ENCODE peak calls at places on chromosomes 11 and 22, in seven cellular contexts. P is left ventricle myocardium inferior; L is fibroblast of the aortic adventitia; M is psoas muscle; J is CD4-positive, CD25-positive, alpha-beta regulatory T cell; F is CD8-positive, alpha-beta memory T cell; Z is heart right ventricle. K is an unnamed sample.

GRCh38 chr11:61065955-61066638 is 36.2 kb upstream of the CD5 start:
- DNase-seq in P (no peak), L (no peak), M (no peak), J (peak), F (no peak), Z (no peak), K (no peak)

GRCh38 chr11:88340366-88340930 is 2.9 kb upstream of the CTSC start:
- DNase-seq in P (no peak), L (peak), M (no peak), J (no peak), F (no peak), Z (no peak), K (no peak)

GRCh38 chr22:42180349-42180842 is 49.8 kb upstream of the CYP2D6 start:
- DNase-seq in P (no peak), L (peak), M (no peak), J (peak), F (peak), Z (peak), K (no peak)

GRCh38 chr11:132770802-132771545 is 761.3 kb downstream of the OPCML start:
- DNase-seq in P (no peak), L (no peak), M (no peak), J (no peak), F (no peak), Z (peak), K (no peak)

GRCh38 chr11:2709429-2709828 is 9.6 kb upstream of the KCNQ1OT1 start:
- DNase-seq in P (no peak), L (peak), M (no peak), J (no peak), F (no peak), Z (no peak), K (no peak)

GRCh38 chr11:58075781-58076180 is 45.0 kb downstream of the OR6Q1 start:
- DNase-seq in P (no peak), L (no peak), M (no peak), J (no peak), F (no peak), Z (no peak), K (peak)

GRCh38 chr11:128515766-128516466 is 71.4 kb downstream of the ETS1 start:
- DNase-seq in P (no peak), L (no peak), M (no peak), J (peak), F (no peak), Z (no peak), K (no peak)

GRCh38 chr11:11396290-11397042 is 43.4 kb upstream of the CSNK2A3 start:
- DNase-seq in P (no peak), L (peak), M (no peak), J (no peak), F (no peak), Z (no peak), K (no peak)

GRCh38 chr22:46462726-46463371 is 74.6 kb downstream of the CELSR1 start:
- DNase-seq in P (no peak), L (no peak), M (no peak), J (no peak), F (no peak), Z (no peak), K (no peak)

GRCh38 chr11:116312560-116313340 is 460.0 kb downstream of the BUD13 start:
- DNase-seq in P (peak), L (peak), M (peak), J (no peak), F (no peak), Z (peak), K (peak)

GRCh38 chr11:125550780-125551179 is 18.5 kb upstream of the EI24 start:
- DNase-seq in P (no peak), L (no peak), M (no peak), J (no peak), F (no peak), Z (no peak), K (no peak)

GRCh38 chr11:46972821-46973220 is 36.3 kb downstream of the CSTPP1 start:
- DNase-seq in P (no peak), L (no peak), M (no peak), J (no peak), F (no peak), Z (no peak), K (no peak)

GRCh38 chr22:18044548-18045271 is 20.3 kb upstream of the MICAL3 start:
- DNase-seq in P (peak), L (peak), M (peak), J (no peak), F (no peak), Z (peak), K (no peak)

GRCh38 chr11:408154-409007 is 6.4 kb downstream of the SIGIRR start:
- DNase-seq in P (no peak), L (no peak), M (no peak), J (no peak), F (no peak), Z (no peak), K (no peak)

GRCh38 chr11:10567466-10567865 is 999 bp downstream of the LYVE1 start:
- DNase-seq in P (no peak), L (no peak), M (no peak), J (no peak), F (no peak), Z (no peak), K (no peak)

GRCh38 chr11:26675233-26675928 is 46.5 kb downstream of the SLC5A12 start:
- DNase-seq in P (no peak), L (no peak), M (no peak), J (no peak), F (no peak), Z (no peak), K (no peak)

GRCh38 chr11:76629133-76629852 is 41.3 kb downstream of the LRRC32 start:
- DNase-seq in P (peak), L (peak), M (peak), J (peak), F (no peak), Z (peak), K (no peak)

GRCh38 chr11:120805960-120806555 is 217.8 kb upstream of the TBCEL start:
- DNase-seq in P (no peak), L (no peak), M (no peak), J (no peak), F (no peak), Z (no peak), K (no peak)

GRCh38 chr11:10628506-10629236 is 60.2 kb upstream of the LYVE1 start:
- DNase-seq in P (no peak), L (no peak), M (no peak), J (peak), F (no peak), Z (no peak), K (no peak)

GRCh38 chr11:22769081-22769480 is 60.5 kb downstream of the SVIP start:
- DNase-seq in P (no peak), L (no peak), M (no peak), J (no peak), F (no peak), Z (no peak), K (no peak)

GRCh38 chr22:42376721-42377177 is 55.5 kb downstream of the NFAM1 start:
- DNase-seq in P (peak), L (peak), M (peak), J (no peak), F (no peak), Z (peak), K (no peak)

GRCh38 chr11:102831128-102831708 is 12.2 kb downstream of the MMP3 start:
- DNase-seq in P (no peak), L (peak), M (peak), J (no peak), F (no peak), Z (no peak), K (no peak)

GRCh38 chr11:113167599-113167998 is 146.8 kb upstream of the TTC12 start:
- DNase-seq in P (peak), L (no peak), M (no peak), J (no peak), F (no peak), Z (peak), K (no peak)

GRCh38 chr22:45334068-45334467 is 24.3 kb downstream of the FAM118A start:
- DNase-seq in P (no peak), L (peak), M (no peak), J (no peak), F (no peak), Z (no peak), K (no peak)

GRCh38 chr11:93541884-93542752 is 1.1 kb downstream of the SMCO4 start:
- DNase-seq in P (peak), L (peak), M (no peak), J (peak), F (peak), Z (peak), K (no peak)

DNA sequence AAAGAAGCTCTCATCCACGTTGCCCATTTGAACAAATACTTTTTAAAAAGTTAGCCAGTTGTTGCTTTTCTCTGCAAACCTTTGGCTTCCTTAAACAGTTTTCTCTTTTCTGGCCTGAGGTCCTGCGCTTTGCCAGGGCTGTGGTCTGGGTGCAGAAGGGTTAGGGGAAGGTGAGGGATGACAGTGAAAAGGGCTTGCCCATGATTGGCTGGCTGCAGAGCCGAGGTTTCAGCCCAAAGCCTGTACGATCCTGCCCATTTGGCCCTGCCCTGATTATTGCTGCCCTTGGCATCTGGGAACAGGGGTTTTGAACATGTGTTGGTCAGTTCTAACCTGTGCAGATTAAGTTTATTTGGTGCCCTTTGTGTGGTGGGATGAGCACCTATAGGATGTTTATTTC is 1.5 kb downstream of the INCENP start:
- DNase-seq in P (no peak), L (no peak), M (no peak), J (no peak), F (no peak), Z (no peak), K (no peak)
- H3K4me3 ChIP-seq in P (peak), L (peak), M (peak), J (peak), F (no peak), Z (peak), K (peak)

GRCh38 chr22:24697141-24697540 is 77.4 kb downstream of the PIWIL3 start:
- DNase-seq in P (no peak), L (no peak), M (no peak), J (no peak), F (no peak), Z (no peak), K (no peak)

GRCh38 chr22:24696551-24697001 is 77.9 kb downstream of the PIWIL3 start:
- DNase-seq in P (no peak), L (no peak), M (no peak), J (no peak), F (no peak), Z (no peak), K (no peak)

GRCh38 chr22:24695958-24696511 is 78.5 kb downstream of the PIWIL3 start:
- DNase-seq in P (peak), L (no peak), M (no peak), J (no peak), F (no peak), Z (peak), K (no peak)

GRCh38 chr22:24693359-24693758 is 81.2 kb downstream of the PIWIL3 start:
- DNase-seq in P (no peak), L (no peak), M (no peak), J (no peak), F (no peak), Z (no peak), K (no peak)

DNA sequence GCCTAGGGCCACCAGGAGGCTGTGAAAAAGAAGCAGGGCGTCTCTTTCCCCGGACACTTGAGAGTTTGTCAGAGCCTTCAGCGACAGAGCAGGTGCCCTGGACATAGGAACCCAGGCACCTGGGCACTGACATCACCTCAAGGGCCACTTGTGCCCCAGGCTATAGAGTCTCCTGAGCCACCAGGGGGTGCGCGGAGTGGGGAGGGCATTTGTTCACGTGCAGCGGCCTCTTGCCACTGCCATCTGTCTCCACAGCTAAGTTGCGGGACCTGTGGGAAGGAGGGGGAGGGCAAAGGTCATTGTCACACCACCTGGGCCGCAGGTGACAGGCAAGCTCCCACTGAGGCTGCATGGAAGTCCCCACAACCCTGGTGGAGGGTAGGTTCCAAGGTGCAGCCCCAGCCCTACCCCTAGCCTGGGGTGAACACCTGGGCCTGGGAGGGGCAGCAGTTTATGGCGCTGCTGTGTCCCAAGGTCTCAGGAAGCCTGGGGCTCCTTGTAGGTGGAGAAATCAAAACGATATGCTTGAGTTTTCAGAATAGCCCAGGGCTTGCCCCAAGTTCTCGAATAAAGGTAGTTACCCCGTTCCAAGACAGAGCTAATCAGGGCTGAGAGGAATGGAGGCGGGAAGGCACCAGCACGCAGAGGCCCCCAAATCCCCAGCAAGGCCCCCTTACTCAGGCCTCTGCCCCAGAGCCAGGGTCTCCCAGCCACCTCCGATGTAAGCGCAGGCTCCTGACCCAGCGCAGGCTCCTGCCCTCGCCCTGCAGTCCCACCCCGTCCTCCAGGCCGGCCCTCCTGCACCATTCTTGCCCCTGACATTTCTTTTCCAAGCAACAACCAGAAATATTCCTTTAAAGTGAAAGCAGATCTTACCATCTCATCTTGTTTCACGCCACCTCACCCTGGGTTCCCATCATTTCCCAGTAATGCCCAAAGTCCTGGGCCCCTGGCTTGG is 79.3 kb downstream of the PIWIL3 start:
- DNase-seq in P (no peak), L (no peak), M (no peak), J (no peak), F (no peak), Z (no peak), K (no peak)
- H3K4me3 ChIP-seq in P (no peak), L (no peak), M (no peak), J (no peak), F (no peak), Z (no peak), K (no peak)

DNA sequence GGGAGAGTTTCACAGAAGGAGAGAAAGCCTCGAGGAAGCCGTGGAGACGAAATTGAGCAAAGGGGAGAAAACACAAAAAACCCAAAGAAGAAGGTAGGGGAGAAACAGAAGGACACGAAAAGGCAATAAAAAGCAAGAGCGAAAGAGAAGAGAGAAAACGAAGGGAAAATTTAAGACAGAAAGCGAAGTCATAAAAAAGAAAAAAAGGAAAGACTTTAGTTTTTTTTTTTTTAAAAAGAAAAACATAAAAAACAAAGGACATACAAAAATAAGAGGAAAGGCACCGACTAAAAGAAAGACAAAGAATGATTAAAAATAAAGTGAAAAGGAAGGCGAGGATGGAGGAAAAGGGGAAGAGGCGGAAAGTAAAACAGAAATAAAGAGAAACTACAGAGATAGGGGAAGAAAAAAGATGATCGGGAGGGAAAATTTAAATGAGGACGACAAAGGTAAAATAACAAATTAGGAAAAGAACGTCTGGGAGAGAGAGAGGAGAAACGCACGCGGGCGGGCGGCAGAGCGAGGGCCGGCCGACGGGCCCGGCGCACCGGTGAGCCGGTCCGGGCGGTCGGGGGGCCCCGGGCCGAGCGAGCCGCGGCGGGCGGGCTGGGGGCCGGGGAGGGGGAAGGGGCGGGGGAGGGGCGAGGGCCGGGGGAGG is 455 bp upstream of the TBX1 start:
- DNase-seq in P (no peak), L (no peak), M (no peak), J (no peak), F (no peak), Z (no peak), K (no peak)
- H3K4me3 ChIP-seq in P (peak), L (peak), M (peak), J (peak), F (no peak), Z (no peak), K (no peak)

GRCh38 chr11:68688881-68689280 is 4.5 kb downstream of the GAL start:
- DNase-seq in P (no peak), L (no peak), M (no peak), J (no peak), F (no peak), Z (no peak), K (no peak)

GRCh38 chr11:68685656-68686380 is 1.5 kb downstream of the GAL start:
- DNase-seq in P (no peak), L (no peak), M (no peak), J (no peak), F (no peak), Z (no peak), K (no peak)

GRCh38 chr11:68686486-68686885 is 2.1 kb downstream of the GAL start:
- DNase-seq in P (no peak), L (no peak), M (no peak), J (no peak), F (no peak), Z (no peak), K (no peak)

GRCh38 chr11:68689737-68690625 is 5.6 kb downstream of the GAL start:
- DNase-seq in P (no peak), L (no peak), M (no peak), J (no peak), F (no peak), Z (no peak), K (no peak)

DNA sequence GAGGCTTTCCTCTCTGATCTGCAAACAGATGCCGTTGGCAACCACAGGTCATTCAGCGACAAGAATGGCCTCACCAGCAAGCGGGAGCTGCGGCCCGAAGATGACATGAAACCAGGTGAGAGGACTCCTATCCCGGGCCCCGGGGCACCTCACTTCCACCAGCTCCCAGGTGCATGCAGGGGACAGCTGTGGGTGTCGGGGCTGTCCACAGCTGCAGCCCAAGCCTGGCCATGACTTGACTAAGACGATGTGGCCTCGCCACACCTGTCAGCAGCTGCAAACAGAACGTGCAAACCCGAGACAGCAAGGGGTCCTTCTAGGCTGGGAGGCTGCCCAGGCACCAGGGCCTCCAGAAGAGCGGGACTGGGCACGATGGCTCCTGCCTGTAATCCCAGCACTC is 3.6 kb downstream of the GAL start:
- DNase-seq in P (no peak), L (no peak), M (no peak), J (no peak), F (no peak), Z (no peak), K (no peak)
- H3K4me3 ChIP-seq in P (no peak), L (no peak), M (no peak), J (no peak), F (no peak), Z (no peak), K (no peak)

GRCh38 chr22:21949569-21949918 is 3.1 kb downstream of the PPM1F start:
- DNase-seq in P (no peak), L (no peak), M (no peak), J (no peak), F (no peak), Z (no peak), K (no peak)
- H3K4me3 ChIP-seq in P (peak), L (no peak), M (peak), J (no peak), F (no peak), Z (no peak), K (no peak)

GRCh38 chr11:31981457-31981856 is 109.4 kb upstream of the RCN1 start:
- DNase-seq in P (no peak), L (no peak), M (no peak), J (no peak), F (no peak), Z (no peak), K (no peak)

GRCh38 chr11:31986201-31986889 is 104.5 kb upstream of the RCN1 start:
- DNase-seq in P (no peak), L (no peak), M (no peak), J (no peak), F (no peak), Z (no peak), K (no peak)

GRCh38 chr11:31987118-31988005 is 103.5 kb upstream of the RCN1 start:
- DNase-seq in P (no peak), L (no peak), M (no peak), J (no peak), F (no peak), Z (no peak), K (no peak)
- H3K4me3 ChIP-seq in P (peak), L (no peak), M (no peak), J (no peak), F (no peak), Z (no peak), K (peak)

DNA sequence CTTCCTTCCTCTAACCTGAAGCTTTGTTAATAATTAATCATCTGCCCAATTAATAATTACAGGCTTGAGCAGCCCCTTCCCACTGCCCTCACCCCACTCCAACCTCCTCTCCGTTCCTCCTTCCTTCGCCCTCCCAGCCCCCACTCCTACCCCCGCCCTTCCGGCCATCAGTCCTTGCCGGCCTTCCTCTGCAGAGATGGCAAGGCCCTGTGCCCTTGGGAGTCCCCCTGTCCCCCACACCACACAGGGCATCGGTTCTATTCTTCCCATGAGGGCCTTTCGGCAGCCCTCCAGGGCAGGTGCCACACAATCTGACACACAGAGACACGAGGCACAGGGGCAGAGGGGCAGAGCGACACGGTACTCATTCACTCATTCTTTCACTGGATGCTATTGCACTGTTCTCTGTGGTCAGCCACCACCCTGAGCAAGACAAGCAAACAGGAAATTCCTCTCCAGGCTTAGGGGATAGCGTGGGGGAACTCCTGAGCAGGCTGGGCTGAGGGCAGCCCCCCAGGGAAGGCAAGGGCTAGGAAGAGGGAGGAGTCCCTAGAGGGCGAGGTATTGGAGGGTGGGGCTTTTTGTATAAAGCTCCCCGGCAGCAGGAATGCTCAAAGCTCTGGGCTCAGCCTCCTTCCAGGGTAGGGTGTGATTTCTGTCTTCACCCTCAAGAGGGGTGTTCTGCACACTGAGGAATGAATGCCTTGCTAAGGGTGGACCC is 14.8 kb downstream of the MGAT3 start:
- DNase-seq in P (no peak), L (peak), M (no peak), J (peak), F (no peak), Z (peak), K (no peak)
- H3K4me3 ChIP-seq in P (peak), L (no peak), M (peak), J (no peak), F (no peak), Z (no peak), K (no peak)

K was measured in retinal pigment epithelial cell.